ENCODE peak calls at places on chromosomes 6 and 20, in eight cellular contexts. H, X, F, L, S, Z, G and B are unnamed samples. For H3K4me1, the result is how much of the 10 kb centered on the place peaks cover.

GRCh38 chr6:142566628-142567396 is 265.0 kb downstream of the ADGRG6 start:
- DNase-seq in F (no peak), G (peak), Z (peak), L (no peak), S (peak), X (peak), H (peak), B (no peak)

GRCh38 chr6:116096979-116097816 is 3.5 kb upstream of the NT5DC1 start:
- DNase-seq in Z (no peak), S (peak), X (no peak), F (no peak), G (no peak), L (no peak), H (no peak), B (no peak)

GRCh38 chr6:52516943-52517342 is 59.9 kb downstream of the TRAM2 start:
- DNase-seq in G (no peak), Z (no peak), F (no peak), L (no peak), S (no peak), H (no peak), X (no peak), B (no peak)

GRCh38 chr6:33976425-33977360 is 169.2 kb downstream of the GRM4 start:
- DNase-seq in Z (no peak), S (no peak), F (peak), H (peak), X (no peak), L (no peak), G (no peak), B (no peak)

GRCh38 chr20:44833437-44833836 is 23.1 kb upstream of the RIMS4 start:
- DNase-seq in G (no peak), X (no peak), H (no peak), S (no peak), Z (no peak), F (no peak), L (no peak), B (no peak)

GRCh38 chr6:158758941-158759479 is 60.2 kb downstream of the EZR start:
- DNase-seq in H (no peak), F (no peak), G (no peak), Z (no peak), S (no peak), X (no peak), L (no peak), B (no peak)

GRCh38 chr6:39568896-39569295 is 156.3 kb downstream of the KIF6 start:
- DNase-seq in Z (no peak), S (peak), X (no peak), H (no peak), F (no peak), L (no peak), G (no peak), B (no peak)

GRCh38 chr6:89776583-89777233 is 42.9 kb downstream of the MDN1 start:
- DNase-seq in H (no peak), X (no peak), F (no peak), L (no peak), Z (no peak), S (no peak), G (no peak), B (no peak)

GRCh38 chr6:82996156-82996555 is 69.5 kb downstream of the UBE3D start:
- DNase-seq in H (no peak), F (no peak), G (no peak), L (no peak), Z (no peak), S (no peak), X (no peak), B (no peak)

GRCh38 chr20:47133809-47134456 is 222.6 kb downstream of the ZMYND8 start:
- DNase-seq in H (no peak), L (no peak), Z (no peak), F (no peak), G (peak), X (no peak), S (peak), B (peak)

GRCh38 chr6:71676298-71676697 is 210.1 kb upstream of the RIMS1 start:
- DNase-seq in L (no peak), X (no peak), Z (no peak), S (no peak), G (no peak), H (no peak), F (no peak), B (no peak)

GRCh38 chr20:32252189-32252588 is 25.3 kb upstream of the KIF3B start:
- DNase-seq in X (no peak), H (no peak), F (no peak), L (no peak), G (no peak), Z (no peak), S (no peak), B (no peak)

GRCh38 chr6:159988983-159989454 is 20.1 kb downstream of the IGF2R start:
- DNase-seq in L (no peak), X (peak), G (peak), F (no peak), S (peak), H (no peak), Z (no peak), B (no peak)

GRCh38 chr20:44448753-44449546 is 26.7 kb upstream of the TTPAL start:
- DNase-seq in F (no peak), S (peak), L (no peak), Z (no peak), X (no peak), G (no peak), H (peak), B (no peak)

GRCh38 chr6:46014511-46015118 is 1.0 kb downstream of the CLIC5 start:
- DNase-seq in X (no peak), G (peak), F (no peak), L (no peak), Z (no peak), H (peak), S (no peak), B (no peak)
- TF ChIP-seq CTCF in X (no peak), G (no peak), F (no peak), L (no peak), Z (no peak), H (no peak), S (no peak), B (no peak)

DNA sequence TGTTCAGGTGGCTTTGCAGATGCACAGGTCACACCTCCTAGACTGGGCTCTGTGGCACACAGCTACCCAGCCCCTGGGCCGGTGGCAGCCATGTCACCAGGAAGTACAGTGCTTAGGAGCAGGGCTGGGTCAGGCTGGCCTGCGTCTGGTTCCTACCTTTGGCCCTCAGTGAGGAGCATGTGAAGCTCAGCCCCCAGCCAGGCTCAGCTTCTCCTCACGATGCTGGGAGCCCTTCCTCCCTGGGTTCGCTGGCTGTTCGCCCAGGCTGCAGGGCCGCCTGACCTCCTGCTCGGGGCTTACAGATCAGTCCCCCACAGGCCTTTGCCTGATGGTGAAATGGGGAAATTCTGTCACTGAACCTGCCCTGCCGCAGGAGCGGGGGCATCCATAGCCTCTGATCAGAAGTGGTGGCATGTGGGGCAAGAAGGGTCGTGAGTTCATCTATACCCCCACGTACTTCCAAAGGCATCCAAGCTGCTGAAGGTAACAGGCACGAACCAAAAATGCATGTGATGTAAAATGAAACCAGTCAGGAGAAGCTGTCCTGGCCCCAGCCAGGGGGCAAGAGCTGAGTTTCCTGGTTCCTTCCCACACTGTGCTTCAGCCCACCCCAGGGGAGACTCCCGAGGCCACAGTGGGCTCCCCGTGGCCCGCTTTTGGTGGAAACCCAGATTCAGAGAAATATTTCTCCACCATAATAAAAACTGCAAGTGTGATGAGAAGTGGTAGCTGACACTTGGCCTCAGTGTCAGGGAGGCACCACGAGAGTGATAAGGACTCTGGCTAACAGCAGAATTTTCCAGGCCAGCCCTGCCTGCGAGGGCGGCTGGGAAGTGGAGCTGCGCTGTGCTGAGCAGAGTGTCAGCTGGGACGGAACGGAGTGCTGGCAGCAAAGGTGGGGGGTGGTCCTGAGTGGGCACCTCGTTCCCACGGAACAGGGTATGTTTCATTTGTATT is 22.8 kb downstream of the SPATA2 start:
- DNase-seq in Z (no peak), L (no peak), F (peak), H (no peak), X (no peak), G (no peak), S (peak), B (peak)
- H3K4me1 ChIP-seq in Z (under half), L (under half), F (under half), H (under half), X (under half), G (under half), S (under half), B (under half)

DNA sequence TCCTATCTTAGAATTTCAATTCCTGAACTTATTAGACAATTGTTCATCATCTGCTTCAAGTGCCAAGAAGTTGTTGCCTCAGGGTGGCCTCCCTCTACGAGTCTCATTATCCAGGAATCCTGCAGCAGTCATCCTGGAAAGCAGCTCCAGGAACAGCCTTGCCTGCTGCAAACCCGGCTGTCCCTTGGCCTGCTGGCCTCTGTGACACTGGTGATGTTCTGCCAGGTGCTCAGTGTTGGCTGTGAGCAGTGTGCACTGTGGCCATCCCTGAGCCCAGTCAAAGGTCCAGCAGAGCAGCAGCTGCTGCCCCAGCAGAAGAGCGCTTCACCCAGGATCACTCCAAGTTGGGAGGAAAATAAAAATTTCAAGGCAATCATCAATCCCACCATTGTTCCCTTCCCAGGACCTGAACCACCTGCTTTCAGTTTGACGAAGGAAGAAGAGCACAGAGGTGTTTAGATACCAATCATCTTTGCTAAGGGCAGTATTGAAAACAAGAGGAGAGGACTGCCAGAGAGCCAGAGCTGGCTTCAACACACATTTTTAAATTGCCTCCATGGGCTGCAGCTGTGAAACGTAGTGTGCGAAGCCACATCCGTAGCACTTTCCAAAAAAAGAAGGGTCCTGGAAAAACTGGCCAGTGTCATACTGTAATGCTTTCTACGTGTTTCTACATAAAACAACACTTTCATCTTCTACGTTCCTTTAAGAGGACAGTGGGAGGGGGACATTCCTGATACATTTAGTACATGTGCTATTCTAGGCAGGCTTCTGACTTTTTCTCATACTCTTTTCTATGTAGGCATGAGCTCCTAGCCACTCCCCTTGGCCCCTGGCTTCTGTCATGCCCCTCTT is 7.2 kb upstream of the FAM50B start:
- DNase-seq in S (peak), X (no peak), H (no peak), Z (no peak), F (peak), G (peak), L (no peak), B (no peak)
- H3K27ac ChIP-seq in S (no peak), X (no peak), H (no peak), Z (no peak), F (peak), G (no peak), L (no peak), B (peak)

DNA sequence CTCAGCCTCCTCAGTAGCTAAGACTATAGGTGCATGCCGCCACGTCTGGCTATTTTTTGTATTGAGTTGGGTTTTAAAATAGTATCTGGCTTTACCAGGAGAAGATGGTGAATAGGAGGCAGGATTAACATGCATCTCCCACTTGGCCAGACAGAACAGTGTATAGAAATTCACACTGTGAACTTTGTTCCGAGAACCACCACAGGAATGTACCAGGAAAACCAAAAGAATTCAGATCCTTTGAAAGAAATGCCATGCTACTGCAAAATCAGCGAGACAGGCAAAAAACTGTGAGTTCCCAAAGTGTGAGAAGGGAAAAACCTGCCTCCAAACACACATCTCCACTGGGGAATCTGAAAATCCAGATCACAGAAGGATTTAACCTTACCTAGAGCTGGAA is 327.6 kb downstream of the NKAIN2 start:
- DNase-seq in L (no peak), Z (no peak), H (no peak), X (no peak), F (no peak), S (peak), G (no peak), B (no peak)
- TF ChIP-seq CTCF in L (no peak), Z (no peak), H (no peak), X (no peak), F (no peak), S (no peak), G (no peak), B (no peak)

GRCh38 chr20:4068708-4069107 is 53.4 kb upstream of the RNF24 start:
- DNase-seq in X (no peak), L (no peak), F (no peak), H (no peak), G (no peak), Z (no peak), S (peak), B (peak)
- H3K4me1 ChIP-seq in X (under half), L (under half), F (half or more), H (under half), G (under half), Z (under half), S (under half), B (half or more)

GRCh38 chr6:14877758-14878157 is 368.1 kb upstream of the JARID2 start:
- DNase-seq in X (no peak), S (no peak), Z (no peak), L (no peak), F (no peak), G (no peak), H (no peak), B (no peak)
- H3K27ac ChIP-seq in X (no peak), S (no peak), Z (peak), L (no peak), F (no peak), G (no peak), H (no peak), B (peak)

GRCh38 chr6:125044667-125045066 is 82.4 kb downstream of the RNF217 start:
- DNase-seq in Z (no peak), H (no peak), S (no peak), L (no peak), F (no peak), G (no peak), X (no peak), B (no peak)

GRCh38 chr6:125048274-125048673 is 86.0 kb downstream of the RNF217 start:
- DNase-seq in G (no peak), X (no peak), H (no peak), L (no peak), Z (no peak), S (no peak), F (no peak), B (no peak)

GRCh38 chr6:125041740-125042459 is 79.7 kb downstream of the RNF217 start:
- DNase-seq in G (no peak), H (no peak), X (no peak), F (no peak), S (no peak), Z (peak), L (no peak), B (no peak)

GRCh38 chr6:125046107-125046925 is 84.1 kb downstream of the RNF217 start:
- DNase-seq in X (no peak), Z (no peak), G (no peak), S (no peak), H (no peak), F (no peak), L (no peak), B (peak)

GRCh38 chr6:125044066-125044465 is 81.8 kb downstream of the RNF217 start:
- DNase-seq in H (no peak), L (no peak), X (no peak), S (no peak), G (no peak), F (no peak), Z (no peak), B (no peak)
- TF ChIP-seq CTCF in H (no peak), L (no peak), X (no peak), S (no peak), G (no peak), F (no peak), Z (no peak), B (no peak)

DNA sequence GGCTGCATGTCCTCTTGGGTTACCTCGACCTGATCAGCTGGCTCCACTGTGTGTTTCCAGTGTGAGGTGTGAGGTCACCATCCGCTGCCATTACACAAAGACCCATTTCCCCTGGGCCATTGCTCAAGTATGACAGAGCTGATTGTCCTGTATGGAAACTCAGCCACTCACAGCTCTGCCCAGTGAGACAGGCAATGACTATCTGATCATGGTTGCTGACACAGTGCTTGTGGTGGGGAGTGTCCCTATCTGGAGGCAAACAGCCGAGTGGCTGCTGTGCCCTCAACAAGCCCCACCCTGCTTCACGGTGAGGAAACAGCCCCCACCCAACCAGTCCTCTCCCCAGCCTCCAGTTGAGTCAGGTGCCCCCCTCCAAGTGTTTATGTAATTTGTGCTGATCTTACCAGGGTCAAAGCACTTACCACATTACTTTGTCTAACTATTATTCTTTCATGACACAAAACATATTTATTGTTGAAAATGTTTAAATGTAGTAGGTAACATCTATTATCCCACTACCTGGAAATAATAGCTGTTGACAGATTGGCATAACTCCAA is 11.7 kb upstream of the MAPK13 start:
- DNase-seq in F (no peak), G (peak), X (no peak), H (no peak), S (no peak), L (no peak), Z (no peak), B (no peak)
- H3K4me1 ChIP-seq in F (under half), G (under half), X (under half), H (under half), S (under half), L (under half), Z (under half), B (under half)

GRCh38 chr20:63823691-63824311 is 7.3 kb downstream of the ZBTB46 start:
- DNase-seq in S (no peak), F (no peak), L (no peak), G (no peak), H (no peak), X (no peak), Z (no peak), B (peak)

GRCh38 chr20:63826753-63827152 is 4.3 kb downstream of the ZBTB46 start:
- DNase-seq in H (no peak), X (no peak), Z (no peak), G (no peak), L (no peak), F (no peak), S (no peak), B (no peak)

GRCh38 chr20:63828545-63828944 is 2.5 kb downstream of the ZBTB46 start:
- DNase-seq in S (no peak), Z (no peak), X (no peak), F (no peak), G (peak), L (no peak), H (no peak), B (peak)

GRCh38 chr20:63828124-63828523 is 2.9 kb downstream of the ZBTB46 start:
- DNase-seq in G (no peak), S (no peak), L (no peak), F (no peak), Z (no peak), H (no peak), X (no peak), B (no peak)

DNA sequence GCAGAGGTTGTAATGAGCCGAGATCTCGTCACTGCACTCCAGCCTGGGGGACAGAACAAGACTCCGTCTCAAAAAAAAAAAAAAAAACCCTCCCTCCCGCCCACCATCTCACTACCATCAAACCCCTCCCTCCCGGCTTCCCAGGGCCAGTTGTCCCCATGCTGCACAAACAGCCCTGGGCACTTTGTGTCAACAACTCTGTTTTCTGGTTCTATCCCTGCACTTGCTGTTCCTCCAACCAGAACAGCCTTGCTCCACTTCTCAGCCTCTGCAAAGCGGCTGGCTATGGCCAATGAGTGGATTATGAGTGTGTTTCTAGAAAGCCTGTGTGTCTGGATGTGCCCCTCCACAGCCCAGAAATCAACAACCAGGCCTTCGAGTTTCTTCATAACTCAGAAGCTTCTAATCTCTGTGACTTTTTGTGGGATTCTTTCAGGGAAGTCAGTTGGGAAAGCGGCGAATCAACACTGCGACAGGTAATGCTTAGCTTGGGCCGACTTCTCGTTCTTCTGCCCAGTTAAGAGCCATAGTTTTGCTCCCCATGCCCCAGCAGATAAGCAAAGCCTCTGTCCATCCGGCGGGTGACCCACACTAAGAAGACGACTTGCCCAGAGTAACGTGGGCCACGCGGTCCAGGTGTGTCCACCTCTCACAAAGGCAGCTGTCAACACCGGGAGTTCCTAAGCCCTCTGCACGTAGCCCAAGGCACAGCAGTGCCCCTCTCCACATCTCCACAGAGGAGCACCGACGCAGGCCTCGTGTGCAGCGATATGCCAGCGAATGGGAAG is 5.5 kb downstream of the ZBTB46 start:
- DNase-seq in S (no peak), H (no peak), G (peak), L (no peak), X (no peak), Z (no peak), F (no peak), B (peak)
- H3K27ac ChIP-seq in S (peak), H (no peak), G (peak), L (no peak), X (no peak), Z (no peak), F (no peak), B (no peak)